ENCODE peak calls at places on chromosomes 5 and 9, in eight cellular contexts. T is NCI-H69, P is putamen, S is GM13977, V is NCI-H1436, A is head of caudate nucleus, L is hepatocyte, Z is AG09309. C is an unnamed sample.

GRCh38 chr5:116575635-116576042 is 1.0 kb upstream of the SEMA6A start:
- DNase-seq in T (no peak), P (no peak), S (peak; percentile 33), V (no peak), A (peak; percentile 20), L (peak; percentile 42), Z (no peak), C (peak; percentile 9)

GRCh38 chr9:35910613-35911488 is 1.6 kb downstream of the SPAAR start:
- DNase-seq in T (peak; percentile 56), P (no peak), S (peak; percentile 58), V (peak; percentile 5), A (no peak), L (peak; percentile 44), Z (no peak), C (peak; percentile 33)

GRCh38 chr5:127228540-127229184 is 61.9 kb upstream of the MEGF10 start:
- DNase-seq in T (peak; percentile 56), P (no peak), S (no peak), V (no peak), A (no peak), L (peak; percentile 39), Z (no peak), C (no peak)

GRCh38 chr5:139562847-139563246 is 1.7 kb downstream of the UBE2D2 start:
- DNase-seq in T (peak; percentile 19), P (no peak), S (no peak), V (no peak), A (no peak), L (no peak), Z (no peak), C (no peak)

GRCh38 chr5:76870046-76870445 is 20.2 kb downstream of the S100Z start:
- DNase-seq in T (peak; percentile 35), P (no peak), S (no peak), V (no peak), A (no peak), L (peak; percentile 46), Z (no peak), C (no peak)

GRCh38 chr5:163565931-163566608 is 60.7 kb downstream of the MAT2B start:
- DNase-seq in T (peak; percentile 90), P (no peak), S (no peak), V (no peak), A (peak; percentile 28), L (peak; percentile 40), Z (no peak), C (no peak)

GRCh38 chr5:78006449-78006848 is 230.3 kb upstream of the TBCA start:
- DNase-seq in T (peak; percentile 44), P (no peak), S (no peak), V (peak; percentile 32), A (no peak), L (no peak), Z (no peak), C (no peak)

GRCh38 chr9:33289936-33290246 is 425 bp upstream of the NFX1 start:
- DNase-seq in T (no peak), P (no peak), S (no peak), V (no peak), A (no peak), L (no peak), Z (no peak), C (no peak)

GRCh38 chr9:126173401-126173800 is 153.2 kb upstream of the MVB12B start:
- DNase-seq in T (no peak), P (no peak), S (no peak), V (no peak), A (no peak), L (no peak), Z (no peak), C (no peak)

GRCh38 chr9:36278243-36278642 is 20.0 kb upstream of the GNE start:
- DNase-seq in T (no peak), P (no peak), S (no peak), V (no peak), A (no peak), L (no peak), Z (no peak), C (no peak)

GRCh38 chr5:36240779-36241635 is 718 bp downstream of the NADK2 start:
- DNase-seq in T (peak; percentile 69), P (peak; percentile 53), S (peak; percentile 57), V (no peak), A (peak; percentile 51), L (peak; percentile 87), Z (no peak), C (peak; percentile 21)

GRCh38 chr5:157335534-157336422 is 69.9 kb downstream of the CYFIP2 start:
- DNase-seq in T (peak; percentile 46), P (no peak), S (no peak), V (no peak), A (no peak), L (peak; percentile 48), Z (peak; percentile 40), C (no peak)

GRCh38 chr5:40842351-40842750 is 1.2 kb downstream of the CARD6 start:
- DNase-seq in T (no peak), P (no peak), S (no peak), V (no peak), A (no peak), L (no peak), Z (no peak), C (no peak)

GRCh38 chr9:79667716-79668458 is 96.1 kb downstream of the TLE4 start:
- DNase-seq in T (peak; percentile 99), P (no peak), S (no peak), V (peak; percentile 71), A (no peak), L (no peak), Z (no peak), C (peak; percentile 62)